ENCODE peak calls at places on chromosomes 16 and 17, in five cellular contexts. O, C, U, P and F are unnamed samples.

GRCh38 chr17:67054011-67054591 is 9.7 kb downstream of the CACNG1 start:
- DNase-seq in O (no peak), C (no peak), U (peak), P (no peak), F (no peak)

GRCh38 chr17:81432873-81433451 is 37.7 kb downstream of the BAHCC1 start:
- DNase-seq in O (no peak), C (no peak), U (no peak), P (no peak), F (no peak)

GRCh38 chr17:35387496-35387895 is 14.1 kb upstream of the SLFN11 start:
- DNase-seq in O (no peak), C (no peak), U (no peak), P (no peak), F (no peak)

GRCh38 chr17:4519361-4519788 is 20.7 kb downstream of the SPNS2 start:
- DNase-seq in O (no peak), C (peak), U (no peak), P (peak), F (no peak)

GRCh38 chr17:81483085-81483861 is 29.3 kb downstream of the ACTG1 start:
- DNase-seq in O (no peak), C (peak), U (no peak), P (peak), F (peak)

GRCh38 chr17:45284176-45285140 is 22.6 kb upstream of the SPATA32 start:
- DNase-seq in O (no peak), C (peak), U (no peak), P (peak), F (no peak)

GRCh38 chr17:76000016-76000754 is 470 bp upstream of the CDK3 start:
- DNase-seq in O (no peak), C (no peak), U (peak), P (no peak), F (peak)

GRCh38 chr16:71288570-71288889 is 672 bp downstream of the CMTR2 start:
- DNase-seq in O (no peak), C (no peak), U (no peak), P (no peak), F (no peak)

GRCh38 chr17:81162491-81162890 is 2.8 kb upstream of the PVALEF start:
- DNase-seq in O (no peak), C (no peak), U (no peak), P (no peak), F (no peak)

GRCh38 chr16:23209606-23210005 is 27.1 kb downstream of the SCNN1G start:
- DNase-seq in O (no peak), C (no peak), U (no peak), P (no peak), F (no peak)

GRCh38 chr17:10041916-10042588 is 137.0 kb upstream of the RCVRN start:
- DNase-seq in O (no peak), C (no peak), U (no peak), P (no peak), F (no peak)

GRCh38 chr17:38967290-38967738 is at the start of gene FBXO47:
- DNase-seq in O (no peak), C (peak), U (peak), P (peak), F (peak)

GRCh38 chr16:66359012-66359411 is 7.5 kb upstream of the CDH5 start:
- DNase-seq in O (peak), C (no peak), U (no peak), P (no peak), F (no peak)

GRCh38 chr17:1562178-1562643 is 381 bp downstream of the PITPNA start:
- DNase-seq in O (no peak), C (peak), U (no peak), P (peak), F (no peak)

GRCh38 chr17:39209317-39210092 is 9.4 kb downstream of the RPL19 start:
- DNase-seq in O (peak), C (peak), U (peak), P (peak), F (peak)

GRCh38 chr16:11665071-11665491 is 3.2 kb upstream of the SNN start:
- DNase-seq in O (no peak), C (no peak), U (no peak), P (no peak), F (no peak)

GRCh38 chr16:88941933-88942909 is 34.8 kb downstream of the CBFA2T3 start:
- DNase-seq in O (no peak), C (peak), U (peak), P (peak), F (peak)

GRCh38 chr17:55652114-55652513 is 70.5 kb downstream of the TMEM100 start:
- DNase-seq in O (no peak), C (no peak), U (no peak), P (no peak), F (no peak)

GRCh38 chr17:55649935-55650597 is 72.6 kb downstream of the TMEM100 start:
- DNase-seq in O (no peak), C (no peak), U (no peak), P (no peak), F (no peak)

GRCh38 chr17:55654015-55654414 is 68.6 kb downstream of the TMEM100 start:
- DNase-seq in O (no peak), C (no peak), U (no peak), P (no peak), F (no peak)

GRCh38 chr17:55654821-55655220 is 67.8 kb downstream of the TMEM100 start:
- DNase-seq in O (no peak), C (no peak), U (no peak), P (no peak), F (no peak)

DNA sequence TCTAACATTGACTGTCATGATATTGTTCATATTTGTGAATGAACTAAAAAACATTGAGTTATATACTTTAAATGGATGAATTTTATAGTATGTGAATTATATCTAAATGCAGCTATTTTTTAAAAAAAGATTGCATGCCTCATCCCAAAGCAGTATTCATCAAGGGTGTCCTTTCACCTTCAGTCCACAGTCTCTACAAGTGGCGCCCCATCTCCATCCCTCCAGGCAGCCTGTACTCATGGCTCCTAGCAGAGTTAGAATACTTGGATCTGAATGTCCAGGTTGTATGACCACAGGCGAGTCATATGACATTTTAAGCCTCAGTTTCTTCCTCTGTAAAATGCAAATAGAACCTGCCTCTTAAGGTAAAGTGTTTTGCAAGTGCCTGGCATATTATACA is 69.8 kb downstream of the TMEM100 start:
- DNase-seq in O (no peak), C (no peak), U (no peak), P (no peak), F (no peak)
- TF ChIP-seq CTCF in O (no peak), C (no peak), U (no peak), P (no peak), F (no peak)

DNA sequence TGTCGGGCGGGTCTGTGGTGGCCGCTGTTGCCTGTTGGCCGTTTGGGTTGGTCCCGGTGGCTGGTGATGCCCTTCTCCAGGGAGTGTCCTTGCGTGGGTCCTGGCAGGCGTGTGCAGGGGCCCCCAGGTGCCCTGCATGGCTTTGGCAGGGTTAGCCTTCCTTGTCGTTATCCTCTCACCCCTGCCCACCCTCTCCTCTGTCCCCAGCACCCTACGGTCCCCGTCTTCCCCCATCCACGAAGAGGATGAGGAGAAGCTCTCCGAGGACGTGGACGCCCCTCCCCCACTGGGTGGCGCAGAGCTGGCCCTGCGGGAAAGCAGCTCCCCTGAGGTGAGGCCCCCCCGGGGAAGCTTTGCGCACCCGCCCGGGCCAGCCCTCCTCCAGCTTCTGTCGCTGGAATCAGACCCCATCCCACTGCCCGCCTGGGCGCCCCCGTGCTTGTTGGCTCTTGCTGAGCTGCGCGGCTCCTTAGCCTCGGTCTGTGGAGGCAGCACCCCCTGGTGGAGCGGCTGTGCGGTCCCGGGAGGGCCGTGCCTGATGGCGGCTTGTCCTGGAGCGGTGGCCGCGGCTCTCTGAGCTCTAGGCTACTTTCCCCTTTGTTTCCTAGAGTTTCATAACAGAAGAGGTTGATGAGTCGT is 10.6 kb upstream of the NUDT16L1 start:
- DNase-seq in O (peak), C (no peak), U (no peak), P (no peak), F (no peak)
- TF ChIP-seq CTCF in O (peak), C (peak), U (no peak), P (peak), F (no peak)

DNA sequence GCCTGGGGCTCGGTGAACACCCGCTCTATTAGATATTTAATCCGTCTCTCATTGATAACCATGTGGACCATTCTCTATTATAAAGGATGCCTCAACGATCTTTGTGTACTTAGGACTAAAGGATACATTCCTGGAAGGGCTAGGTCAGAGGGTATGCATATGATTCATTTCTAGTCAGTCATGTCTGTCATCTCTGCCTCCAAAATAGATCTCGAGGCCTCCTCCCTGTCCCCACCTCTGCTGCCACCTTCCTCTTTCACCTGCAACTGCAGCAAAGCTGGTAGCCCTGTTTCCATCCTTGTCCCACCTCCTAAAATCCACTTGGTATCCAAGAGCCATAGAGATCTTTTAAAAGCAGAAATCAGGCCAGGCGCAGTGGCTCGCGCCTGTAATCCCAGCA is 121.5 kb downstream of the KATNIP start:
- DNase-seq in O (no peak), C (no peak), U (no peak), P (no peak), F (no peak)
- TF ChIP-seq CTCF in O (no peak), C (no peak), U (no peak), P (no peak), F (no peak)

DNA sequence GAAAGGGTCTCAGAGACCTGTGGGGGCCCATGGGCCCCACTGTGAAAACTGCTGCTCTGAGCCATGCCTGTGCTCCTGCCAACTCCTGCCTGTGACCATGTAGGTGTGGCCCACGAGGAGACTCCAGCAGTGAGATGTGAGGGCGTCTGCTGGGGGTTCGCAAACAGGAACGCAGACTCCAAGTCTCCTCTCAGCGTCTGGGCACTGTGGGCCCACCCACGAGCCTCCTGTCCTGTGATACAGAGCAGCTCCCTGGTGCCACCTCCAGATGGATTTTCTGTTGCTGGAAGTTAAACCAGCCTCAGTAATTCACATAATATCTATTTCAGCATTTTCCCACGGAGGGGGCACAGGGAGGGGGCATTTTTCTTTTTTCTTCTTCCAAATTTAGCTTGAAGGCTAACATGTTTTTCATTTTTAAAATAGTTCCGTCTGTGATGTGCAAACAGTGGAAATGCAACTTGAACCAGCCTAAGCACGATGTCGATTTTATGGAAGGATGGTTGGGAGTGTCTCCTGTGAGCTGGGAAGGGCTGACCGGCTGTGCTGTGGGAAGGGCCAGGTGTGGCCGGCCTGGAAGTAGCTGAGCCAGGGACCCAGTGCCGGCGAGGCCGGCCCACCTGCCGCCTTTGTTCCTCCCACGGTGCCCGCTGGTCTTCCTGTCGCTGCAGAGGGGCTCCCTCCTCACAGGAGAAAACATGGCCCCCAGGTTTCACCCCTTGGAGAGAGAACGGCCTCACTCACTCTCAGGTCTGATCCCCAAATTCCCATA is 3.8 kb upstream of the RAB40B start:
- DNase-seq in O (no peak), C (no peak), U (no peak), P (no peak), F (no peak)
- TF ChIP-seq CTCF in O (no peak), C (no peak), U (no peak), P (no peak), F (no peak)

GRCh38 chr16:73068546-73069401 is 20.8 kb upstream of the ZFHX3 start:
- DNase-seq in O (peak), C (peak), U (no peak), P (peak), F (no peak)
- TF ChIP-seq CTCF in O (no peak), C (no peak), U (no peak), P (no peak), F (no peak)

GRCh38 chr17:51428668-51429486 is 168.5 kb downstream of the UTP18 start:
- DNase-seq in O (no peak), C (no peak), U (no peak), P (no peak), F (no peak)
- TF ChIP-seq CTCF in O (no peak), C (no peak), U (no peak), P (no peak), F (no peak)